ENCODE peak calls at places on chromosome 3, in four cellular contexts. One of them, this sample, is unnamed.

GRCh38 chr3:81998139-81998755 is 236.8 kb upstream of the GBE1 start:
- DNase-seq in DND-41: no peak
- DNase-seq in heart left ventricle: no peak
- DNase-seq in HFFc6: no peak
- DNase-seq in this sample: no peak

GRCh38 chr3:126510323-126510910 is 7.2 kb downstream of the UROC1 start:
- DNase-seq in DND-41: no peak
- DNase-seq in heart left ventricle: peak
- DNase-seq in HFFc6: no peak
- DNase-seq in this sample: no peak

GRCh38 chr3:194231840-194232832 is 96.2 kb downstream of the HES1 start:
- DNase-seq in DND-41: no peak
- DNase-seq in heart left ventricle: no peak
- DNase-seq in HFFc6: no peak
- DNase-seq in this sample: no peak

GRCh38 chr3:114290911-114291901 is 2.6 kb upstream of the TIGIT start:
- DNase-seq in DND-41: peak
- DNase-seq in heart left ventricle: peak
- DNase-seq in HFFc6: peak
- DNase-seq in this sample: peak

GRCh38 chr3:57840445-57840844 is 84.3 kb downstream of the SLMAP start:
- DNase-seq in DND-41: no peak
- DNase-seq in heart left ventricle: no peak
- DNase-seq in HFFc6: no peak
- DNase-seq in this sample: peak

GRCh38 chr3:115833074-115833473 is 209.8 kb downstream of the GAP43 start:
- DNase-seq in DND-41: no peak
- DNase-seq in heart left ventricle: no peak
- DNase-seq in HFFc6: peak
- DNase-seq in this sample: no peak

GRCh38 chr3:171317133-171317532 is 143.1 kb downstream of the TNIK start:
- DNase-seq in DND-41: no peak
- DNase-seq in heart left ventricle: no peak
- DNase-seq in HFFc6: no peak
- DNase-seq in this sample: no peak

GRCh38 chr3:45211466-45212094 is 14.5 kb downstream of the TMEM158 start:
- DNase-seq in DND-41: no peak
- DNase-seq in heart left ventricle: no peak
- DNase-seq in HFFc6: no peak
- DNase-seq in this sample: no peak

GRCh38 chr3:183489455-183490210 is 61.2 kb upstream of the MCF2L2 start:
- DNase-seq in DND-41: no peak
- DNase-seq in heart left ventricle: no peak
- DNase-seq in HFFc6: peak
- DNase-seq in this sample: no peak

GRCh38 chr3:73580343-73580742 is 44.4 kb downstream of the PDZRN3 start:
- DNase-seq in DND-41: no peak
- DNase-seq in heart left ventricle: no peak
- DNase-seq in HFFc6: peak
- DNase-seq in this sample: no peak

DNA sequence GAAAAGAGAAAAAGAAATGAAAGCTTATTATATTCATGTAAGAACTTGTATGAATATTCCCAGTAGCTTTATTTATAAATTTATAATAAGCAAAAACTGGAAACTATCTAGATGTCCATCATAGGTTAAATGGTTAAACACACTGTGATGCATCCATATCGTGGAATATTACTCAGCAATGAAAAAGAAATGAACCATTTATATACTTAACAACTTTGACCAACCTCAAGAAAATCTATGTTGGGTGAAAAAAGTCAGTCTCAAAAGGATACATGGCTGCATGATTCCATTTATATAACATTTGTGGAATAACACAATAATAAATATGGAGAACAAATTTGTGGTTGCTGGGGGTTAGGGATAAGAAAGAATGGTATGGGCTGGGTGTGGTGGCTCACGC is 713.0 kb upstream of the SGO1 start:
- DNase-seq in DND-41: no peak
- DNase-seq in heart left ventricle: no peak
- DNase-seq in HFFc6: no peak
- DNase-seq in this sample: no peak
- TF ChIP-seq CTCF in DND-41: no peak
- TF ChIP-seq CTCF in heart left ventricle: no peak
- TF ChIP-seq CTCF in HFFc6: no peak
- TF ChIP-seq CTCF in this sample: no peak

DNA sequence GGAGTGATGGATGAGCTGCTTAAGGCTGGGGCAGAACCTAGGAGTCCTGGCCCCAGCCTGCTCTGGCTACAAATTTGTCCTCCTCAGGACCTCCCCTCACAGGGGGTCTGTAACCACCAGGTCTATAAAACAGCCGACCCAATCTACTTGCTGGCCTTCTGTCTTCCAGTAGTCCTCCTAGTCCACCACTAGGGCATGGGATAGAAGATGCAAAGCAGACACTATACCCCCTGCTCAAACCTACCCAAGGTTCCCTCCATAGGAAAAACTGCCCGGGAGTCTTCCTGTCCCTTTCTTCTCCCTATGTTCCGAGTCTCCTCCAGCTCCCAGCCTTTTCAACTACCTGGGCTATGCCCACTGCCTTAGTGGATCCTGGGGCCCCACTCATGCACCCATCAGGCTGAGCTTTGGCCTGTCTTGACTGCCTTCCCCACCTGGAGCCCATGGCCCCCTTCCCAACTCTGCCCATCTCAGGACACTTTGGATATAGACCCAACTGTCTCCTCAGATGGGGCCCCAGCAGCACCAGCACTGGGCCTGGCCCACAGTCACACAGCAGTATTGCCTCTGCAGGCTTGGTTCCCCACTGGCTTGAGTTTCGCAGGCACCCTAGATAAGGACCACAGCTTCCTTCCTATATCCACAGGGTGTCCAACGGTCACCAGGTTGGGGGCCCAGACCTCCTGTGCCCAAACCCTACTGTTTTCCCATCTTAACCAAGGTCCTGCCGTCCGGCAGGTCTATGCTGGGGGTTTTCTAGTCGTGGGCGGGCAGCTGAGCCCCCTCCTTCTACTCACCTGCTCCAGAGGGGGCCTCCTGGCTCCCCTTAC is 1.1 kb downstream of the HYAL3 start:
- DNase-seq in DND-41: no peak
- DNase-seq in heart left ventricle: no peak
- DNase-seq in HFFc6: no peak
- DNase-seq in this sample: no peak
- TF ChIP-seq CTCF in DND-41: no peak
- TF ChIP-seq CTCF in heart left ventricle: no peak
- TF ChIP-seq CTCF in HFFc6: peak
- TF ChIP-seq CTCF in this sample: no peak

DNA sequence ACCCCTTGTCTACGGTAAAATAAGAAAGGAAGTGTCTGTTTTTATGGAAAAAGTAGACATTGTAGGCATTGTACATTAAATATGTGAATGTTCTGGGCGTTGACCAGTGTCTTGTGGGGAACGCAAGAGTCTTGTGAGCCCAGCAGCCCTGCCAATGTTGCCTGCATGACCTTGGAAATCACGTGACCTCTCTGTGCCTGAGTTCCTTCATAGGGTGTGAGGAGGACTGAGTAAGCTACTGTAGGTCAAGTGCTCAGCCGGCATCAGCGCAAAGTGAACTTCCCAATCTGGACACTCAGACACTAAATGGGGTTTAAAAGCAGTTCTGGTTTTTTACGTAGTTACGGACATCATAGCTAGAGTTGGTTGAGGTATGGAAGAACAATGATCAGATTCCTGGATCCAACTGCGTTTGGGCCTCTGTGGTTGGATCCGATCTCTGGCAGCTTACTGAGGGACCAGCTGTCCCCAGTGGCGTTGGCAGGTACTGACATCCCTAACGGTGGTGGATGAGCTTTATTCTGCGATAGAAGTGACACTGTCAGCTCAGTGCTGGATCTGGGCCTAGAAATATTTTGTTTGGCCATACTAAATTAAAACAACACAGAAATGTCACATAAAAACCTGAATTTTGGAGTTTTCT is 63.8 kb downstream of the SPSB4 start:
- DNase-seq in DND-41: no peak
- DNase-seq in heart left ventricle: no peak
- DNase-seq in HFFc6: no peak
- DNase-seq in this sample: no peak
- TF ChIP-seq CTCF in DND-41: peak
- TF ChIP-seq CTCF in heart left ventricle: no peak
- TF ChIP-seq CTCF in HFFc6: peak
- TF ChIP-seq CTCF in this sample: no peak

DNA sequence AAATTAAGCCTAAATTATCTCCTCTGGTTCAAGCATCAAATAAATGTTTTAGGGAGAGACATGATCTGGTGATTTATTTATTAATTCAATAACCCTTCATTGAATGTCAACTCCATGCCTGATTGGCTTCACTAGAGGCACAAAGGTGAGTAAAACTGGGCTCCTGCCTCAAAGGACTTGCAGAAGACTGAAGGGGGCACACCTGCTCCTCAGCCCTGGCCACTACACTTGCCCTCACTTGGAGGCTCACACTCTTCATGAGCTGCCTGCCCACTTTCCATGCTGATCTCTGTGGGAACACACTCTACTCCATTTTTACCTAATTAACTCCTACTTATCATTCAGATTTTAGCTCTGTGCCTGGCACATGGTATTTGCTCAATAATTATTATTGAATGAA is 84.4 kb upstream of the KCNMB2 start:
- DNase-seq in DND-41: no peak
- DNase-seq in heart left ventricle: no peak
- DNase-seq in HFFc6: no peak
- DNase-seq in this sample: no peak
- TF ChIP-seq CTCF in DND-41: no peak
- TF ChIP-seq CTCF in heart left ventricle: no peak
- TF ChIP-seq CTCF in HFFc6: no peak
- TF ChIP-seq CTCF in this sample: no peak

GRCh38 chr3:14393440-14394111 is 8.8 kb upstream of the SLC6A6 start:
- DNase-seq in DND-41: no peak
- DNase-seq in heart left ventricle: no peak
- DNase-seq in HFFc6: no peak
- DNase-seq in this sample: no peak
- TF ChIP-seq CTCF in DND-41: no peak
- TF ChIP-seq CTCF in heart left ventricle: no peak
- TF ChIP-seq CTCF in HFFc6: no peak
- TF ChIP-seq CTCF in this sample: no peak

DNA sequence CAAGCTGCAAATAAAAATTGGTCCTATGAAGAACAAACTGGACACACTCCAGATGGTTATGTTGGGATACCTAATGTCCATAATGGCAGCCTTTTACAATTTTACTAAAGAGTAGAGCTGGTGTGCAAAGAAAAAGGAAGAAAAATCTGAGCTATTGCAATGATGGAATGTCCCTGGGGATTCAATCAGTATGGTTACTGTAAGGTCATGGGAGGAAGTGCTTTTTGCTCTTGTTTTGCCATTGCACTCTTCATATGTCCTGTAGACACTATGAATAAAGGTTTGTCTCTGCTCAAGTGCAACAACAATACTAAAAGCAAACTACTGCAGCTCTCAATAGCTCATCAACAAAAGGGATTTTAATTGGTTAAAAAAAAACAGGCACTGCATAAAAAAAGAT is 5.4 kb downstream of the PFN2 start:
- DNase-seq in DND-41: no peak
- DNase-seq in heart left ventricle: no peak
- DNase-seq in HFFc6: no peak
- DNase-seq in this sample: no peak
- TF ChIP-seq CTCF in DND-41: no peak
- TF ChIP-seq CTCF in heart left ventricle: no peak
- TF ChIP-seq CTCF in HFFc6: no peak
- TF ChIP-seq CTCF in this sample: no peak

DNA sequence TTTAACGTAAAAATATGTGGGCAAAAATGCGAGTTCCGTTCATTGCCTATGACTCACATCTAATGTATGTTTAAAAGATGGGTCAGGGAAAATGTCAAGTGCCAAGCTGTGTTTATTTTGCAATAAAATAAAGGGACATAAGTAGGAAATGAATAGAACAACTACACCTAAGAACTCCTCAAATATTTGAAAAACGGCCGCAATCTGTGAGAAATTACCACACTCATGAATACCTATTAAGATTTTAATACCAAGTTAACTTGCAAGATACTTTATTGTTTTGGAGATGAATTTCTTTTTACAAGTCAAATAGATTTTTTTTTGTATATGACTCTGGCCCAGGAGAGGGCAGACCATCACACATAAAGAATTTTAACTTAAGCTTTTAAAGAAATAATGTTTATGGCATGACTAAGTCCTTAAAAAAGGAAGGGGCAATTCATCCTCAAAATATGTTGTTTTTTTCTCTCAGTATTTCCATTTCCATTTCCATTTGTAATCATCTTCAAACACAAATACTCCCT is 152.7 kb downstream of the SUCNR1 start:
- DNase-seq in DND-41: no peak
- DNase-seq in heart left ventricle: no peak
- DNase-seq in HFFc6: peak
- DNase-seq in this sample: no peak
- TF ChIP-seq CTCF in DND-41: peak
- TF ChIP-seq CTCF in heart left ventricle: no peak
- TF ChIP-seq CTCF in HFFc6: peak
- TF ChIP-seq CTCF in this sample: no peak

DNA sequence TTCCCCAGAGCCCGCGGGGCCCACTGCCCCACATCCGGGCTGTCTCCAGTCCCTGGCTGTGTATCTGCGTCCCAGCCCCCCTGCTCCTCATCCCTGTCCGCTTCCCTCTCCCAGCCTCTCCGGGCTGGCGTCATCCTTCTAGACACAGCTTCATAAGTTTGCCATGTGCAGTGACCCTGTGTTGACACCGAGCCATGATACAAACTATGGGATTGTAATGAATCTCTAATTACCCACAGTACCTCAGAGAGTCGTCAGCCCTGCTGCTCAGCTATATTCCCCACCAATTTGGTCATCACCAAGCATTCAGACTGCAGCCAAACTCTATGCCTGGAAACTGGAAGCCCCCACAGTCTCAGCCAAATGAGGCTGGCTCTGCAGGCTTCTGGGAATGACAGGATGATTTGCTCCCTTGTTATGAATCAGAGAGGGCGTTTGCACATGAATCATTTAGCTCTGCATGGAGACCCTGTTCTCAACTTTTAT is 466.1 kb upstream of the ATP11B start:
- DNase-seq in DND-41: no peak
- DNase-seq in heart left ventricle: peak
- DNase-seq in HFFc6: no peak
- DNase-seq in this sample: no peak
- TF ChIP-seq CTCF in DND-41: no peak
- TF ChIP-seq CTCF in heart left ventricle: no peak
- TF ChIP-seq CTCF in HFFc6: no peak
- TF ChIP-seq CTCF in this sample: no peak

GRCh38 chr3:136586580-136586979 is 165.6 kb downstream of the STAG1 start:
- DNase-seq in DND-41: no peak
- DNase-seq in heart left ventricle: no peak
- DNase-seq in HFFc6: no peak
- DNase-seq in this sample: no peak

GRCh38 chr3:136584728-136585127 is 167.4 kb downstream of the STAG1 start:
- DNase-seq in DND-41: no peak
- DNase-seq in heart left ventricle: no peak
- DNase-seq in HFFc6: peak
- DNase-seq in this sample: peak

GRCh38 chr3:136578290-136578689 is 173.9 kb downstream of the STAG1 start:
- DNase-seq in DND-41: no peak
- DNase-seq in heart left ventricle: no peak
- DNase-seq in HFFc6: no peak
- DNase-seq in this sample: no peak

GRCh38 chr3:136583823-136584222 is 168.4 kb downstream of the STAG1 start:
- DNase-seq in DND-41: no peak
- DNase-seq in heart left ventricle: no peak
- DNase-seq in HFFc6: no peak
- DNase-seq in this sample: no peak
- TF ChIP-seq CTCF in DND-41: no peak
- TF ChIP-seq CTCF in heart left ventricle: no peak
- TF ChIP-seq CTCF in HFFc6: no peak
- TF ChIP-seq CTCF in this sample: no peak

This sample was measured in GM13976.